ENCODE peak calls at places on chromosomes 4 and X, in eight cellular contexts. W, X, L, V, E, R, O and Q are unnamed samples. For H3K27me3, the result is how much of the 10 kb centered on the place peaks cover.

GRCh38 chr4:185286571-185286970 is 77.2 kb downstream of the SNX25 start:
- DNase-seq in W (no peak), X (no peak), L (no peak), V (no peak), E (no peak), R (no peak), O (no peak), Q (no peak)

GRCh38 chr4:89434364-89434988 is 126.9 kb upstream of the GPRIN3 start:
- DNase-seq in W (peak), X (no peak), L (no peak), V (peak), E (no peak), R (no peak), O (peak), Q (no peak)

GRCh38 chr4:28254003-28254402 is 1393.4 kb downstream of the STIM2 start:
- DNase-seq in W (no peak), X (no peak), L (no peak), V (no peak), E (no peak), R (no peak), O (no peak), Q (no peak)

GRCh38 chrX:41481264-41482109 is 34.3 kb downstream of the NYX start:
- DNase-seq in W (peak), X (no peak), L (no peak), V (no peak), E (no peak), R (peak), O (no peak), Q (peak)

GRCh38 chr4:121072080-121072835 is at the start of gene NDNF:
- DNase-seq in W (no peak), X (peak), L (peak), V (peak), E (peak), R (no peak), O (peak), Q (peak)

GRCh38 chr4:14871676-14872430 is 130.4 kb upstream of the CPEB2 start:
- DNase-seq in W (peak), X (no peak), L (no peak), V (peak), E (peak), R (no peak), O (peak), Q (peak)

GRCh38 chrX:120336899-120337298 is 25.0 kb upstream of the ATP1B4 start:
- DNase-seq in W (no peak), X (no peak), L (no peak), V (no peak), E (no peak), R (no peak), O (no peak), Q (no peak)

GRCh38 chrX:133869270-133869669 is 116.1 kb downstream of the GPC3 start:
- DNase-seq in W (no peak), X (no peak), L (no peak), V (no peak), E (no peak), R (no peak), O (no peak), Q (no peak)

GRCh38 chr4:8582941-8583654 is 2.9 kb downstream of the GPR78 start:
- DNase-seq in W (no peak), X (no peak), L (no peak), V (no peak), E (no peak), R (no peak), O (no peak), Q (no peak)

GRCh38 chr4:71338846-71339593 is at the start of gene SLC4A4:
- DNase-seq in W (peak), X (no peak), L (no peak), V (no peak), E (no peak), R (no peak), O (no peak), Q (no peak)

GRCh38 chr4:86043755-86044592 is 315.9 kb downstream of the MAPK10 start:
- DNase-seq in W (peak), X (no peak), L (no peak), V (peak), E (no peak), R (peak), O (peak), Q (no peak)

GRCh38 chrX:49184294-49185061 is 1.7 kb downstream of the PRICKLE3 start:
- DNase-seq in W (peak), X (peak), L (peak), V (peak), E (no peak), R (peak), O (no peak), Q (peak)

GRCh38 chr4:80266267-80266901 is at the start of gene FGF5:
- DNase-seq in W (peak), X (no peak), L (peak), V (peak), E (peak), R (peak), O (peak), Q (peak)

GRCh38 chr4:128323401-128323800 is 35.8 kb upstream of the PGRMC2 start:
- DNase-seq in W (peak), X (no peak), L (no peak), V (no peak), E (no peak), R (no peak), O (no peak), Q (no peak)

GRCh38 chr4:7389719-7390118 is 45.0 kb downstream of the PSAPL1 start:
- DNase-seq in W (no peak), X (peak), L (peak), V (no peak), E (no peak), R (peak), O (no peak), Q (no peak)

GRCh38 chrX:53223068-53223693 is 1.8 kb downstream of the KDM5C start:
- DNase-seq in W (no peak), X (peak), L (no peak), V (no peak), E (no peak), R (no peak), O (no peak), Q (no peak)

GRCh38 chr4:38983756-38984647 is 48.2 kb downstream of the TMEM156 start:
- DNase-seq in W (no peak), X (no peak), L (no peak), V (no peak), E (no peak), R (no peak), O (no peak), Q (no peak)

GRCh38 chr4:111330786-111331185 is 707.9 kb upstream of the PITX2 start:
- DNase-seq in W (peak), X (no peak), L (no peak), V (no peak), E (no peak), R (no peak), O (no peak), Q (no peak)

GRCh38 chrX:101415180-101416130 is 7.4 kb downstream of the HNRNPH2 start:
- DNase-seq in W (peak), X (no peak), L (no peak), V (peak), E (no peak), R (no peak), O (peak), Q (no peak)

GRCh38 chr4:76897522-76898384 is at the start of gene SOWAHB:
- DNase-seq in W (peak), X (peak), L (peak), V (peak), E (peak), R (peak), O (peak), Q (no peak)

GRCh38 chr4:127309360-127310095 is 323.2 kb upstream of the INTU start:
- DNase-seq in W (no peak), X (no peak), L (no peak), V (no peak), E (no peak), R (no peak), O (no peak), Q (no peak)

GRCh38 chr4:173288698-173289350 is 45.3 kb downstream of the HMGB2 start:
- DNase-seq in W (peak), X (no peak), L (no peak), V (no peak), E (no peak), R (no peak), O (peak), Q (no peak)

GRCh38 chr4:141630854-141631253 is 5.5 kb upstream of the IL15 start:
- DNase-seq in W (no peak), X (no peak), L (no peak), V (no peak), E (no peak), R (no peak), O (no peak), Q (no peak)

GRCh38 chr4:4640692-4641091 is 98.8 kb upstream of the STX18 start:
- DNase-seq in W (no peak), X (no peak), L (no peak), V (no peak), E (no peak), R (no peak), O (no peak), Q (no peak)

GRCh38 chrX:39689374-39690104 is 408.2 kb downstream of the BCOR start:
- DNase-seq in W (no peak), X (no peak), L (no peak), V (no peak), E (no peak), R (no peak), O (no peak), Q (no peak)

GRCh38 chr4:6749340-6750171 is 33.0 kb upstream of the KIAA0232 start:
- DNase-seq in W (peak), X (peak), L (no peak), V (peak), E (no peak), R (peak), O (no peak), Q (peak)

GRCh38 chrX:68098431-68098830 is 334.9 kb downstream of the OPHN1 start:
- DNase-seq in W (no peak), X (no peak), L (no peak), V (no peak), E (no peak), R (no peak), O (no peak), Q (no peak)

GRCh38 chrX:11423362-11423818 is 130.2 kb downstream of the AMELX start:
- DNase-seq in W (peak), X (no peak), L (no peak), V (peak), E (no peak), R (peak), O (peak), Q (peak)

GRCh38 chr4:8410641-8411271 is 29.8 kb downstream of the ACOX3 start:
- DNase-seq in W (peak), X (no peak), L (no peak), V (peak), E (no peak), R (no peak), O (no peak), Q (peak)

GRCh38 chr4:184514121-184514988 is 40.0 kb upstream of the IRF2 start:
- DNase-seq in W (peak), X (peak), L (peak), V (peak), E (no peak), R (no peak), O (no peak), Q (peak)

GRCh38 chr4:139711461-139711860 is 45.8 kb downstream of the MGST2 start:
- DNase-seq in W (peak), X (no peak), L (no peak), V (no peak), E (no peak), R (no peak), O (no peak), Q (peak)

GRCh38 chr4:114997596-114997995 is 115.8 kb downstream of the NDST4 start:
- DNase-seq in W (peak), X (no peak), L (no peak), V (no peak), E (no peak), R (no peak), O (no peak), Q (no peak)

DNA sequence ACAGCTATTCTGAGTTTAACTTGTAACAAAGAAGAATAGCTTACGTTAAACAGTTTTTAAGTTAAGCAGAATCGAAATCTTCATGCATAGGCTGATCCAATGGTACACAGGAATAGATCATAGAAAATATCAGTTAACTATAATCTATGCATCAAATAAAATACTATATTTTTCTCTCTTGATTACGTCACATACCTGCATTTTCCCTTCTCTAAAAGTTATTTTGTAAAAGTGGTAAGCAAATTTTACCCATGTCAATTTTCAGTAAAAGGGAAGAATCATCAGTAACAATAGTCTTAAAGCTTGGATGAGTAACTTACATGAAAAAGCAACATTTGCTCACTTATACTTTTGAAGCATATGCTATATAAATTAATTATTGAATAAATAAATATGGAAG is 692.4 kb downstream of the FAT4 start:
- DNase-seq in W (no peak), X (no peak), L (no peak), V (no peak), E (no peak), R (no peak), O (no peak), Q (no peak)
- H3K4me3 ChIP-seq in W (no peak), X (no peak), L (no peak), V (no peak), E (no peak), R (no peak), O (no peak), Q (no peak)

DNA sequence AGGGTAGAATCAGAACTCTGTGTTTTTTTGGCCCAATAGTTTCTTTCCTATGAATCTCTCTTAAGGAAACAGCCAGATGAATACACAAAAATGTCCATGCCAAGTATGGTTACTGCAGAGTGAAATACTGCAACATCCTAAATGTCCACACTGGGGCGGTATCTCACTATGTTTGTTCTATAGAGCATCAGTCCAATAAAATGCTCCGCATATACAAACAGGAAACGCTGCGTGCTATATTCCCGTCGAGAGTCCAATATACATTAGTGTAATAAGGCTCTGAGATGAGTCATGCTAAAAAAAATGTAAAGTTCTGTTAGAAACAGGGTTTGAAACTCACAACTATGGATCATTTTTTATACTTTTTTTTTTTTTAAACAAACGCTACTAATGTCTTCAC is 72.9 kb upstream of the ENOX2 start:
- DNase-seq in W (peak), X (no peak), L (no peak), V (peak), E (no peak), R (no peak), O (peak), Q (peak)
- H3K27me3 ChIP-seq in W (under half), X (under half), L (under half), V (under half), E (under half), R (under half), O (under half), Q (under half)

GRCh38 chrX:135345328-135345645 is 36.0 kb downstream of the ETDC start:
- DNase-seq in W (peak), X (no peak), L (no peak), V (peak), E (no peak), R (peak), O (no peak), Q (peak)

GRCh38 chrX:135340827-135341226 is 31.5 kb downstream of the ETDC start:
- DNase-seq in W (no peak), X (no peak), L (no peak), V (no peak), E (no peak), R (no peak), O (no peak), Q (no peak)
- H3K4me3 ChIP-seq in W (no peak), X (peak), L (peak), V (no peak), E (no peak), R (peak), O (no peak), Q (no peak)

DNA sequence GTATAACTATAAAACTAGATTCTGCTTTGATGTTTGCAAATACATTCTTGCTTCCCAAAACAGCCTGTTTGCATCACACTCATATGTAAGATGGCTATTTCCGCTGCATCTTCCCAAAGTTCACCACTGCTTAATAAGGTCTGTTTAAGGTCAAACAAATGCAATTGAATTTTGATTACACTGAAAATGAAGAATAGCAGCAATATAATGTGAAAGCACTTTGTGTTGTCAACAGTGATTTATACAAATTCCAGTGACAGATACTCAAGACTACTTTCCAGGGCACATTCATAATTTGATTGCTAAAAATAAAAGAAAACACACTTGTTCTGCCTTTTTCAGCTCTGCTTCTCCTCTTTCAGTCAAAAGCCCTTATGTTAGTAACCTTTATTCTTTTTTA is 8.1 kb upstream of the PGAM4 start:
- DNase-seq in W (no peak), X (no peak), L (no peak), V (no peak), E (no peak), R (no peak), O (no peak), Q (no peak)
- H3K27me3 ChIP-seq in W (under half), X (under half), L (under half), V (under half), E (under half), R (under half), O (under half), Q (under half)

GRCh38 chr4:176340871-176341685 is 21.3 kb downstream of the SPCS3 start:
- DNase-seq in W (peak), X (no peak), L (no peak), V (peak), E (no peak), R (no peak), O (peak), Q (no peak)
- H3K4me3 ChIP-seq in W (no peak), X (no peak), L (peak), V (no peak), E (no peak), R (no peak), O (no peak), Q (no peak)

GRCh38 chr4:1003271-1004070 is 8.0 kb upstream of the FGFRL1 start:
- DNase-seq in W (no peak), X (no peak), L (no peak), V (no peak), E (no peak), R (no peak), O (no peak), Q (no peak)
- H3K27me3 ChIP-seq in W (under half), X (half or more), L (under half), V (under half), E (under half), R (under half), O (under half), Q (under half)

DNA sequence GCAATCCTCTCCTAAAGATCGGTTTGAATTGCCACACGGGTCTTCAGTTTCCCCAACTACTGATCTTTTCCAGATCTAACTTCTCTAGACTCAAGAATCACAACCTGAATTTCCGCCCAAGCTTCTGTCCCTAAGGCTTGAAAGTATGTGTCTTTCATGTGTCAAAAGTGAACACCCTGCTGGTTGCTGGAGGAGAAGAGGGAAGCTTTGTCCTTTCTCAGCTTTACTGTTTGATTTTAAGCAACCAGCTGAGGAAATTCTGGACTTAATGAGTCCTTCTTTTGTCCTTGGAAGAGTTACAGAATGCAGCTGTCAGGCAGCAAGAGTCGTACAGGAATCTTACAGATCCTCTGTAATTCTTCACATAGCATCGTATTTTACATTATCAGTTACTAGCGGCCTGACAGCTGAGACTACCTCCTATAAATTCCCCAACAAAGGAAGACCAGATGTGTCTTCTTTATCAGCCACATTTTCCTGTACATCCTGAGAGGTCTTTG is 93.7 kb downstream of the INPP4B start:
- DNase-seq in W (no peak), X (no peak), L (no peak), V (no peak), E (no peak), R (no peak), O (no peak), Q (no peak)
- H3K4me3 ChIP-seq in W (no peak), X (no peak), L (no peak), V (no peak), E (no peak), R (no peak), O (no peak), Q (no peak)

DNA sequence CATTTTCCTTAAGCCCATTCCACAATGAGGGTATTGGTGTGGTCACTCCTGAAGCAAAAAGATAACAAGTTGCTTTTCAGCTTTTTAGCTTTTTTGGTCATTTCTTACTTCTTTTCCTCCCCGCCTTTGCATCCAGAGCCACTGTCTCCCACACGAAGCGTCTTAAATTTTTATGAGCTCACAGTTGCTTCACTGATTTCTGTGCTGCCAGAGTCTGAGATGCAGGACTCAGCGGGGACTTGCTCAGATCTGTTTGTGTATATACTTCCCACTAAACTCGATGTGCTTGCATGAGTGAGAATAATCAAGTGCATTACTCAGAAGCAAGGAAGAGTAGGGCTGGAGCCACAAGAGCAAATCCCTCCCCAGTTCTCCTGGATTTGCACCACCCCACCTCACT is 80.2 kb upstream of the FHL1 start:
- DNase-seq in W (no peak), X (no peak), L (no peak), V (no peak), E (no peak), R (no peak), O (no peak), Q (peak)
- H3K27me3 ChIP-seq in W (under half), X (under half), L (under half), V (under half), E (under half), R (under half), O (under half), Q (under half)